ENCODE peak calls at places on chromosomes 11 and 22, in eight cellular contexts. N, K, C, L, D, F, S and B are unnamed samples.

GRCh38 chr22:42966389-42966998 is 48.5 kb downstream of the PACSIN2 start:
- DNase-seq in S (no peak), L (no peak), F (no peak), C (no peak), D (no peak), N (no peak), K (no peak), B (no peak)

GRCh38 chr11:7844521-7844920 is 47.8 kb upstream of the OR5P2 start:
- DNase-seq in F (no peak), L (no peak), N (no peak), K (no peak), S (no peak), C (no peak), D (no peak), B (no peak)

GRCh38 chr22:19986410-19987341 is 29.9 kb downstream of the ARVCF start:
- DNase-seq in N (peak), D (no peak), C (peak), S (peak), F (peak), K (peak), L (peak), B (peak)

GRCh38 chr11:2577071-2578005 is 122.5 kb downstream of the KCNQ1OT1 start:
- DNase-seq in L (no peak), N (no peak), C (no peak), S (no peak), F (no peak), D (no peak), K (no peak), B (no peak)

GRCh38 chr11:45264839-45265515 is 21.2 kb downstream of the SYT13 start:
- DNase-seq in K (no peak), C (no peak), D (no peak), S (no peak), N (peak), L (no peak), F (peak), B (no peak)

GRCh38 chr11:118098996-118099837 is 12.5 kb upstream of the SMIM35 start:
- DNase-seq in K (no peak), L (no peak), D (no peak), S (no peak), F (no peak), C (no peak), N (no peak), B (peak)

GRCh38 chr22:23161029-23161428 is 15.8 kb downstream of the RAB36 start:
- DNase-seq in L (no peak), D (no peak), N (no peak), K (no peak), C (no peak), S (no peak), F (no peak), B (no peak)

GRCh38 chr11:114175706-114176105 is 116.2 kb downstream of the ZBTB16 start:
- DNase-seq in N (no peak), S (no peak), K (no peak), C (no peak), L (no peak), D (no peak), F (no peak), B (no peak)

GRCh38 chr11:19767691-19768151 is 55.1 kb downstream of the NAV2 start:
- DNase-seq in N (no peak), L (no peak), D (no peak), C (no peak), F (no peak), K (no peak), S (no peak), B (no peak)

GRCh38 chr11:62073061-62073460 is 50.8 kb upstream of the INCENP start:
- DNase-seq in L (no peak), C (no peak), F (no peak), S (no peak), K (no peak), N (no peak), D (no peak), B (no peak)

GRCh38 chr22:39496131-39496838 is 5.8 kb upstream of the MIEF1 start:
- DNase-seq in K (peak), S (peak), D (peak), F (peak), C (peak), L (peak), N (peak), B (no peak)

GRCh38 chr11:63942803-63943202 is 4.0 kb downstream of the NAA40 start:
- DNase-seq in F (no peak), D (no peak), C (no peak), S (no peak), N (no peak), K (no peak), L (no peak), B (no peak)

GRCh38 chr11:75474240-75474639 is 41.2 kb upstream of the KLHL35 start:
- DNase-seq in S (no peak), L (no peak), C (no peak), K (no peak), D (no peak), N (peak), F (no peak), B (no peak)

GRCh38 chr22:30649430-30650007 is 13.9 kb downstream of the SLC35E4 start:
- DNase-seq in F (peak), C (peak), D (peak), N (peak), S (no peak), L (peak), K (peak), B (no peak)

GRCh38 chr11:121652982-121653381 is 200.2 kb upstream of the SORL1-AS1 start:
- DNase-seq in C (no peak), F (peak), L (no peak), S (peak), K (no peak), D (no peak), N (no peak), B (peak)

GRCh38 chr11:127106938-127107337 is 106.4 kb upstream of the KIRREL3 start:
- DNase-seq in K (no peak), F (no peak), D (no peak), S (no peak), C (no peak), N (no peak), L (no peak), B (peak)